ENCODE peak calls at places on chromosomes 13 and 19, in ten cellular contexts. E, N, X, D, A, G, I, V, U and J are unnamed samples.

GRCh38 chr13:38753878-38754277 is 67.0 kb downstream of the FREM2 start:
- DNase-seq in E (no peak), N (no peak), X (no peak), D (no peak), A (no peak), G (no peak), I (no peak), V (no peak), U (no peak), J (no peak)

GRCh38 chr13:93450226-93450625 is 223.6 kb downstream of the GPC6 start:
- DNase-seq in E (no peak), N (peak), X (no peak), D (no peak), A (no peak), G (no peak), I (no peak), V (no peak), U (no peak), J (no peak)

GRCh38 chr19:38287604-38288003 is 16.4 kb upstream of the C19orf33 start:
- DNase-seq in E (no peak), N (no peak), X (no peak), D (no peak), A (peak), G (no peak), I (no peak), V (no peak), U (no peak), J (no peak)

GRCh38 chr13:73421310-73421912 is 362.6 kb downstream of the KLF5 start:
- DNase-seq in E (no peak), N (peak), X (no peak), D (no peak), A (no peak), G (peak), I (no peak), V (no peak), U (no peak), J (no peak)

GRCh38 chr13:51913421-51914136 is 51.8 kb downstream of the CCDC70 start:
- DNase-seq in E (no peak), N (no peak), X (no peak), D (no peak), A (peak), G (no peak), I (no peak), V (no peak), U (no peak), J (no peak)

GRCh38 chr19:954672-955494 is 29.0 kb downstream of the ARID3A start:
- DNase-seq in E (peak), N (no peak), X (no peak), D (no peak), A (peak), G (no peak), I (no peak), V (no peak), U (no peak), J (peak)

GRCh38 chr19:869245-870177 is 10.0 kb downstream of the CFD start:
- DNase-seq in E (no peak), N (peak), X (no peak), D (peak), A (peak), G (no peak), I (peak), V (peak), U (peak), J (no peak)

GRCh38 chr13:39350461-39350881 is 252.5 kb downstream of the LHFPL6 start:
- DNase-seq in E (no peak), N (no peak), X (no peak), D (no peak), A (no peak), G (no peak), I (no peak), V (no peak), U (no peak), J (no peak)

GRCh38 chr19:38930776-38931761 is at the start of gene MRPS12:
- DNase-seq in E (peak), N (peak), X (peak), D (peak), A (peak), G (peak), I (peak), V (peak), U (peak), J (peak)

GRCh38 chr19:1104452-1105216 is 840 bp downstream of the GPX4 start:
- DNase-seq in E (peak), N (peak), X (peak), D (peak), A (peak), G (peak), I (no peak), V (peak), U (peak), J (peak)

GRCh38 chr13:101979825-101980224 is 422.0 kb downstream of the FGF14 start:
- DNase-seq in E (no peak), N (no peak), X (no peak), D (no peak), A (no peak), G (no peak), I (no peak), V (no peak), U (no peak), J (no peak)

GRCh38 chr19:40704491-40705361 is 12.0 kb downstream of the COQ8B start:
- DNase-seq in E (no peak), N (no peak), X (no peak), D (no peak), A (no peak), G (no peak), I (no peak), V (no peak), U (no peak), J (no peak)

GRCh38 chr19:40707615-40708014 is 9.1 kb downstream of the COQ8B start:
- DNase-seq in E (no peak), N (no peak), X (no peak), D (no peak), A (no peak), G (no peak), I (no peak), V (no peak), U (no peak), J (no peak)

GRCh38 chr19:40705362-40705651 is 11.4 kb downstream of the COQ8B start:
- DNase-seq in E (no peak), N (no peak), X (no peak), D (no peak), A (no peak), G (no peak), I (no peak), V (no peak), U (peak), J (no peak)

GRCh38 chr19:40703029-40703755 is 12.7 kb upstream of the NUMBL start:
- DNase-seq in E (no peak), N (no peak), X (no peak), D (no peak), A (no peak), G (no peak), I (no peak), V (no peak), U (no peak), J (no peak)

DNA sequence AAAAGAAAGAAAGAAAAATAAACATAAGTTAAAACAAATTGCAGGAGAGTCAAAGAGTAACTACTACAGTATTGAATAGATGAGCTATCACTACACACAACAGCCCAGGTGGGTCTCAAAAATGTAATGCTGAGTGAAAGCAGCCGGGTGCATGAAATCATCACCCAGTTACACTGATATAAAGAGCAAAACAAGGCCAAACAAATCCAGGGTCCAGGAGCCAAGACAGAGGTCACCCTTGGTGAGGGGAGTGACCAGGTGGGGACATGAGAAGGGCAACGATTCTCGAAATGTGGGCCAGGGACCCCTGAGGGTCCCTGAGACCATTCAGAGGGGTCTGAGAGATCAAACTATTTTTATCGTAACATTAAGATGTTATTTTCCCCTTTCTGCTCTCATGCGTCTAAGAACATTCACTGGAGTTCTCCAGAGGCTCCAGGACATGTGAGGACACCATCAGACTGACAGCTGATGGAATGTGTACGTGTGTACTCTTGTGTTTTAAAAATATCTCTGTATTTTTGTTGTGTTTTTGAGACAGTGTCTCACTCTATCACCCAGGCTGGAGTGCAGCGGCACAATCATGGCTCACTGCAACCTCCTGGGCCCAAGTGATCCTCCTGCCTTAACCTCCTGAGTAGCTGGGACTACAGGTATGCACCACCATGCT is 10.6 kb downstream of the COQ8B start:
- DNase-seq in E (no peak), N (no peak), X (no peak), D (no peak), A (no peak), G (no peak), I (no peak), V (no peak), U (no peak), J (no peak)
- TF ChIP-seq POLR2A in E (no peak), N (no peak), X (no peak), D (no peak), A (no peak), G (no peak), I (no peak), V (no peak), U (no peak), J (no peak)

GRCh38 chr13:26503826-26504594 is 53.5 kb upstream of the WASF3 start:
- DNase-seq in E (no peak), N (no peak), X (no peak), D (no peak), A (peak), G (no peak), I (no peak), V (no peak), U (no peak), J (no peak)

GRCh38 chr13:26499209-26499601 is 58.3 kb upstream of the WASF3 start:
- DNase-seq in E (no peak), N (no peak), X (no peak), D (no peak), A (no peak), G (no peak), I (no peak), V (no peak), U (no peak), J (no peak)

GRCh38 chr13:26500618-26501320 is 56.7 kb upstream of the WASF3 start:
- DNase-seq in E (no peak), N (no peak), X (no peak), D (no peak), A (no peak), G (no peak), I (no peak), V (no peak), U (no peak), J (no peak)

GRCh38 chr13:26498524-26499208 is 58.8 kb upstream of the WASF3 start:
- DNase-seq in E (no peak), N (peak), X (peak), D (no peak), A (no peak), G (no peak), I (no peak), V (no peak), U (no peak), J (no peak)

GRCh38 chr13:26502826-26503225 is 54.7 kb upstream of the WASF3 start:
- DNase-seq in E (no peak), N (peak), X (no peak), D (no peak), A (no peak), G (no peak), I (no peak), V (no peak), U (no peak), J (no peak)
- TF ChIP-seq CTCF in E (no peak), N (peak), X (no peak), D (no peak), A (no peak), G (no peak), I (no peak), V (no peak), U (no peak), J (no peak)

GRCh38 chr19:12696366-12697335 is at the start of gene FBXW9:
- DNase-seq in E (peak), N (peak), X (peak), D (peak), A (peak), G (peak), I (peak), V (peak), U (peak), J (peak)
- TF ChIP-seq POLR2A in E (peak), N (peak), X (peak), D (peak), A (peak), G (no peak), I (no peak), V (peak), U (peak), J (peak)

GRCh38 chr19:49119411-49120324 is at the start of gene PPFIA3:
- DNase-seq in E (peak), N (peak), X (peak), D (peak), A (no peak), G (peak), I (no peak), V (peak), U (peak), J (peak)
- TF ChIP-seq CTCF in E (no peak), N (no peak), X (no peak), D (no peak), A (no peak), G (no peak), I (no peak), V (no peak), U (no peak), J (no peak)

DNA sequence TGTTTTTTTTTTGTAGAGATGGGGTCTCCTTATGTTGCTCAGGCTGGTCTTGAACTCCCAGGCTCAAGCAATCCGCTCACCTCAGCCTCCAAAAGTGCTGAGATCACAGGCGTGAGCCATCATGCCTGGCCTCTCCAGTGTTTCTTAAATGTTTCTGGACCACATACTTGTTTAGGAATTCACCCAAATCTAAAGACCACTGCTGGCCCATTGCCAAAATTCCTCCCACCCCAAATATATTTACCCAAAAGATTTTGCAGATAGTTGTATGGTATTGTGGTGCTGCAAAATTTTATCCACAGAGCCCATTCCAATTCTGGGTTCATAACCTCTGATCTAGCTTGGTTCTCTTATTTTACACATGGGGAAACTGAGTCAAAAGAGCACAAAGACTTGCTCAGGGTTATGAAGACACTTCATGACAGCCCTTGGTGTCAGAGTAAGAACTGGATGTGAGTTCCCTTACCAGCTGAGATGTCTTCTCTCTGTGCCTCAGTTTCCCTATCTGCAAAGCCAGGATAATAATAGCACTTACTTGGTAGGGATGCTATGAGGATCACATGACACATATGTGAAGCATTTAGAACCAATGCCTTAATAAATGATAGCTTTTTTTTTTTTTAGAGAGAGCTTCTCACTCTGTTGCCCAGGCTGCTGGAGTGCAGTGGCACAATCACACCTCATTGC is 10.9 kb downstream of the NFILZ start:
- DNase-seq in E (no peak), N (no peak), X (no peak), D (no peak), A (no peak), G (no peak), I (no peak), V (no peak), U (no peak), J (no peak)
- TF ChIP-seq POLR2A in E (no peak), N (no peak), X (no peak), D (no peak), A (no peak), G (no peak), I (no peak), V (no peak), U (no peak), J (no peak)

GRCh38 chr19:45526971-45527370 is 19.7 kb downstream of the VASP start:
- DNase-seq in E (no peak), N (no peak), X (no peak), D (no peak), A (no peak), G (no peak), I (no peak), V (no peak), U (no peak), J (no peak)

GRCh38 chr19:45528149-45528743 is 21.0 kb downstream of the VASP start:
- DNase-seq in E (no peak), N (peak), X (no peak), D (peak), A (no peak), G (no peak), I (no peak), V (peak), U (no peak), J (peak)

GRCh38 chr19:45531349-45531748 is 24.1 kb downstream of the VASP start:
- DNase-seq in E (no peak), N (no peak), X (no peak), D (no peak), A (no peak), G (no peak), I (no peak), V (no peak), U (no peak), J (no peak)

GRCh38 chr19:45527731-45528130 is 20.5 kb downstream of the VASP start:
- DNase-seq in E (no peak), N (no peak), X (no peak), D (no peak), A (no peak), G (no peak), I (no peak), V (peak), U (no peak), J (no peak)

DNA sequence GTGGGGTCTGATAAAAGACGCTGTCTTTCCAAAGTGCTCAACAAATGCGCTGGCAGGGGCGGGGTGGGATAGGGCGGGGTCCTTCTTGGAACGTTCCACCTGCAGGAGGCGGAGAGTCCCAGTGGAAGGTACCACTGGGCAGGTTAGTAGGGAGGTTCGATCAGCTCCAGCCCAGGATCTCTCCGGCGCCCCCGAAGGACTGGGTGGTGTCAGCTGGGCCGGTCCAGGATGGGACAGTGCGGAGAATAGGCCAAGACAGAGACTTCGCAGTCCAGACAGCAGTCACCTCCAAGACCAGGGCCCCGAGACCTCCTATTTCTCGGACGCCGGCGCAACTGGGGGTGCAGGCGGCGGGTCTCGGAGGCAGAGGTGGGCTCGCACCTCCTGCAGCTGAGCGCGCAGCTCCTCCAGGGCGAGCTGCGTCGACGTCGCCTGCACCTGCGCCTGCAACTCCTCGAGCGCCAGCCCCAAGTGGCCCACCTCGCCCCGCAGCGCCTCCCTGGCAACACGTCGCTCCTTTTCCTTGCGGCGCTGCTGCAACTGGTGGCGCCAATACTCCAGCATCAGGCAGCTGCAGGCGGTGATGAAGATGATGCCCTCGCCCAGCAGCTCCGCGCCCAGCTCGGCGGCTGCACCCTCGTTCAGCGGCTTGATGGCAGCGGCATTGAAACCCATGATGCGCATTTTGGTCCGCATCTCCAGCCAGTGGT is 21.6 kb downstream of the VASP start:
- DNase-seq in E (no peak), N (no peak), X (peak), D (peak), A (no peak), G (peak), I (no peak), V (peak), U (no peak), J (peak)
- TF ChIP-seq CTCF in E (no peak), N (no peak), X (peak), D (no peak), A (no peak), G (no peak), I (no peak), V (no peak), U (no peak), J (no peak)

GRCh38 chr13:44434441-44435141 is 61.0 kb downstream of the SERP2 start:
- DNase-seq in E (no peak), N (no peak), X (no peak), D (no peak), A (no peak), G (no peak), I (peak), V (peak), U (no peak), J (no peak)

GRCh38 chr13:44433863-44434262 is 60.2 kb downstream of the SERP2 start:
- DNase-seq in E (no peak), N (no peak), X (no peak), D (no peak), A (no peak), G (no peak), I (no peak), V (no peak), U (no peak), J (no peak)

GRCh38 chr13:44437356-44438233 is 64.0 kb downstream of the SERP2 start:
- DNase-seq in E (no peak), N (peak), X (no peak), D (peak), A (peak), G (no peak), I (no peak), V (no peak), U (no peak), J (peak)

GRCh38 chr13:44436589-44437337 is 63.1 kb downstream of the SERP2 start:
- DNase-seq in E (peak), N (peak), X (peak), D (peak), A (peak), G (peak), I (peak), V (peak), U (peak), J (peak)

DNA sequence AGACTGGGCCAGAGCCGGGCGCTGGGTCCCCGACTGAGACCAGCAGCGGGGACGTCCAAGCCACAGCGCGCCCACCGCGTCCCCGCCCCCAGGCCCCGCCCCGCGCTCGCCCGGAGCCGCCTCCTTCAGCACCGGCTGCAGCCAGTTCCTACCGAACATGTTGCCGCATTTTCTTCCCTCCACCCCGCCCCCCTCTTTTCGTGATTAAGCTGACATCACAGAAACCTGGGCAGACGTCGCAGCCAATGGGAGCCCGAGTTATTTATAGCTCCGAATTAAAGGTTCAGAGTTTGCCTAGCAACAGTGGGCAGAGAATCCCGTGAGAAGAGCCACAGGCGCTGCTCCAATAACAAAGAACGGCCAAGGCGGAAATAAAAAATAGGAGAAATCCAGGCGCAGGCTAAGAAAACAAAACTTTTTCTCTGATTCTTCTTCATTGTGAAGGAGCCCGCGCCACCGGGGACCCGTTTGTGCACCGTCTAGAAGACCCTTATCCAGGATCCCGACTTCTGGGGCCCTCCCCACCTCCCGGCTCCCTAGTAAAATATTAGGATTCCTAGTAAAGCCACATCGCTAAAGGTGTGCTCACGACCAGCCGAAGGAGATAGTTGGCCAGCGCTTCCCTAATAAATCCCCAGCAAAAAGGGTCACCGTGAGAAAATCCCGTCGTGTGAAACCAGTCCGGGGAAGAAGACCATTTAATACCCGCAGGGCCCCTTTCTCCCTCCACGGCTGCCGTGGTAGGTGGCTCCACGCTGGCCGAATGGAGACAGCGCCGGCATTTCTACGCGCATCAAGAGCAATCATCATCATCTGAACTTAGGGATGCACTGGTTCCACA is 61.7 kb downstream of the SERP2 start:
- DNase-seq in E (peak), N (peak), X (peak), D (peak), A (peak), G (peak), I (peak), V (peak), U (peak), J (peak)
- TF ChIP-seq POLR2A in E (peak), N (peak), X (peak), D (peak), A (no peak), G (peak), I (peak), V (peak), U (peak), J (peak)